ENCODE peak calls at places on chromosomes 6 and 20, in seven cellular contexts. A, N, F, R, W, X and M are unnamed samples.

GRCh38 chr6:120774275-120774674 is 560.0 kb downstream of the TBC1D32 start:
- DNase-seq in A (peak), N (no peak), F (no peak), R (no peak), W (no peak), X (no peak), M (no peak)

GRCh38 chr20:1949711-1950110 is 44.1 kb downstream of the PDYN start:
- DNase-seq in A (no peak), N (no peak), F (no peak), R (peak), W (no peak), X (no peak), M (no peak)

GRCh38 chr6:20978176-20978614 is 443.9 kb downstream of the CDKAL1 start:
- DNase-seq in A (no peak), N (no peak), F (no peak), R (no peak), W (peak), X (peak), M (no peak)

GRCh38 chr6:45951771-45952529 is 63.7 kb downstream of the CLIC5 start:
- DNase-seq in A (no peak), N (no peak), F (no peak), R (no peak), W (no peak), X (no peak), M (no peak)

GRCh38 chr20:31543966-31544598 is 29.8 kb downstream of the HM13 start:
- DNase-seq in A (no peak), N (no peak), F (peak), R (no peak), W (peak), X (peak), M (no peak)

GRCh38 chr20:51529758-51530157 is 12.8 kb downstream of the NFATC2 start:
- DNase-seq in A (no peak), N (no peak), F (no peak), R (no peak), W (no peak), X (peak), M (no peak)

GRCh38 chr6:7033202-7033601 is 74.6 kb upstream of the RREB1 start:
- DNase-seq in A (no peak), N (no peak), F (no peak), R (no peak), W (no peak), X (no peak), M (no peak)

GRCh38 chr20:50338479-50339195 is 148.0 kb downstream of the CEBPB start:
- DNase-seq in A (no peak), N (no peak), F (no peak), R (no peak), W (no peak), X (peak), M (no peak)

GRCh38 chr6:1381397-1382330 is 7.7 kb upstream of the FOXF2 start:
- DNase-seq in A (no peak), N (no peak), F (peak), R (peak), W (peak), X (no peak), M (no peak)

GRCh38 chr20:38665094-38665493 is 59.2 kb upstream of the SLC32A1 start:
- DNase-seq in A (no peak), N (no peak), F (no peak), R (no peak), W (no peak), X (no peak), M (no peak)

GRCh38 chr20:37643400-37643799 is 50.4 kb upstream of the CTNNBL1 start:
- DNase-seq in A (no peak), N (no peak), F (no peak), R (no peak), W (no peak), X (no peak), M (no peak)

GRCh38 chr6:29447670-29448069 is 8.6 kb downstream of the OR10C1 start:
- DNase-seq in A (no peak), N (no peak), F (no peak), R (no peak), W (no peak), X (no peak), M (no peak)

GRCh38 chr20:34264141-34264540 is 22.9 kb downstream of the ASIP start:
- DNase-seq in A (no peak), N (no peak), F (no peak), R (no peak), W (no peak), X (no peak), M (no peak)

GRCh38 chr6:80211295-80211694 is 104.8 kb downstream of the BCKDHB start:
- DNase-seq in A (no peak), N (no peak), F (no peak), R (no peak), W (no peak), X (peak), M (no peak)

GRCh38 chr20:35618372-35619131 is 2.9 kb downstream of the SPAG4 start:
- DNase-seq in A (no peak), N (peak), F (peak), R (peak), W (peak), X (peak), M (no peak)

GRCh38 chr6:166592818-166593217 is 6.3 kb upstream of the RAMACL start:
- DNase-seq in A (no peak), N (no peak), F (no peak), R (no peak), W (no peak), X (peak), M (no peak)

GRCh38 chr6:81166770-81167169 is 585.7 kb downstream of the TENT5A start:
- DNase-seq in A (no peak), N (no peak), F (no peak), R (peak), W (no peak), X (peak), M (no peak)

GRCh38 chr6:12528581-12529363 is 187.8 kb upstream of the PHACTR1 start:
- DNase-seq in A (no peak), N (no peak), F (no peak), R (no peak), W (peak), X (no peak), M (no peak)

GRCh38 chr6:11621119-11621518 is 83.6 kb downstream of the TMEM170B start:
- DNase-seq in A (no peak), N (no peak), F (no peak), R (no peak), W (no peak), X (no peak), M (no peak)

GRCh38 chr6:33909737-33910136 is 105.9 kb upstream of the MLN start:
- DNase-seq in A (no peak), N (no peak), F (no peak), R (no peak), W (no peak), X (no peak), M (no peak)

GRCh38 chr6:16769131-16769985 is 8.1 kb upstream of the ATXN1 start:
- DNase-seq in A (peak), N (peak), F (peak), R (no peak), W (peak), X (peak), M (peak)

GRCh38 chr6:86856937-86857563 is 80.3 kb upstream of the HTR1E start:
- DNase-seq in A (peak), N (peak), F (no peak), R (peak), W (peak), X (peak), M (peak)

GRCh38 chr6:45047573-45047972 is 280.6 kb upstream of the RUNX2 start:
- DNase-seq in A (no peak), N (no peak), F (no peak), R (no peak), W (no peak), X (no peak), M (no peak)

DNA sequence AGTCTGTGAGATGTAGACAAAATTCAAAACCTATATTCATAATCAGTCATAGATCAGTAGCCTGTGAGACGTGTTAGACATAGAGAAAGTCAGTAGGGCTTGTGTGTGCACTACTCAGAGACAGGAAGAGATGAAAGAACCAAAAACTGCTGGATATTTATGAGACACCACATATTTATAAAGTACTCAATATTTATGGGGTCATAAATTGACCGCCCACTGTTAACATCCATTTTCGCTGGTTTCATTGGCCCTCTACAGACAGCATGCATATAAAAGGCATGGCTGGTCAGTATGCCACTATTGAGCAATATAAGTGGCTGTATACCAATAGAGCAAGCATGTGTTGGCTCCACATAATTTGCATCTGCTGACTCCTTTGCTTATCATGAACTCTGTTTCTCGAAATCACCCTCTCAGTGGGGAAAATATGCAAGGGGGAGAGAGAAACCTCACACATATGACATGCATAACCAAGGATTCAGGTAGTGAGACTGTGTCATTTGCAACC is 110.3 kb upstream of the BTN3A2 start:
- DNase-seq in A (no peak), N (no peak), F (no peak), R (no peak), W (no peak), X (no peak), M (no peak)
- TF ChIP-seq POLR2A in A (no peak), N (no peak), F (no peak), R (no peak), W (no peak), X (no peak), M (no peak)

GRCh38 chr6:117265425-117266266 is at the start of gene VGLL2:
- DNase-seq in A (no peak), N (peak), F (no peak), R (no peak), W (peak), X (peak), M (no peak)
- TF ChIP-seq POLR2A in A (no peak), N (no peak), F (no peak), R (no peak), W (no peak), X (no peak), M (no peak)

GRCh38 chr20:62302341-62303048 is at the start of gene ADRM1:
- DNase-seq in A (peak), N (peak), F (peak), R (peak), W (peak), X (peak), M (peak)

GRCh38 chr20:62301111-62301668 is 1.6 kb upstream of the ADRM1 start:
- DNase-seq in A (no peak), N (no peak), F (no peak), R (no peak), W (no peak), X (no peak), M (no peak)

GRCh38 chr20:62300319-62300718 is 2.5 kb upstream of the ADRM1 start:
- DNase-seq in A (no peak), N (no peak), F (no peak), R (no peak), W (no peak), X (no peak), M (no peak)

GRCh38 chr20:62303049-62303326 is 191 bp downstream of the ADRM1 start:
- DNase-seq in A (no peak), N (no peak), F (no peak), R (no peak), W (no peak), X (no peak), M (no peak)

DNA sequence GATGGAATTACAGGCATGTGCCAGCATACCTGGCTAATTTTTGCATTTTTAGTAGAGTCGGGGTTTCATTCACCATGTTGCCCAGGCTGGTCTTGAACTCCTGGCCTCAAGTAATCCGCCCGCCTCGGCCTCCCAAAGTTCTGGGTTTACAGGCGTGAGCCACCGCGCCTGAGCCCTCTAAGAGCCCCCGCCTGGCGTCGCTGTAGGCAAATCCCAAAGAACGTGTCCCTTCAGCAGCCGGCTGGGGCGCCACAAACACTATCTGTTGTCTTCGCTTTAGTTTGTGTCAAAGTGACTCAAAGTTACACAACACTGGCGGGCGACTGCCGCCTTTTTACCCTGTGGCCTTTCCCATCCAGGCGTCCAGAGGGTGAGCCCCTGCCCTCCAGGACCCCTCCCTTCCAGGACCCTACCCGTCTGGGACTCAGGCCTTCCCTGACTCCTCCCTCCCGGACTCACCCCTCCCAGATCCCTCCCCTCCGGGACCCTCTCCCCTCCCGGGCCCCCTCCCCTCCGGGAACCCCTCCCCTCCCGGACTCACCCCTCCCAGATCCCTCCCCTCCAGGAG is 940 bp upstream of the ADRM1 start:
- DNase-seq in A (peak), N (peak), F (peak), R (peak), W (peak), X (peak), M (peak)
- TF ChIP-seq POLR2A in A (no peak), N (no peak), F (peak), R (peak), W (no peak), X (no peak), M (peak)

DNA sequence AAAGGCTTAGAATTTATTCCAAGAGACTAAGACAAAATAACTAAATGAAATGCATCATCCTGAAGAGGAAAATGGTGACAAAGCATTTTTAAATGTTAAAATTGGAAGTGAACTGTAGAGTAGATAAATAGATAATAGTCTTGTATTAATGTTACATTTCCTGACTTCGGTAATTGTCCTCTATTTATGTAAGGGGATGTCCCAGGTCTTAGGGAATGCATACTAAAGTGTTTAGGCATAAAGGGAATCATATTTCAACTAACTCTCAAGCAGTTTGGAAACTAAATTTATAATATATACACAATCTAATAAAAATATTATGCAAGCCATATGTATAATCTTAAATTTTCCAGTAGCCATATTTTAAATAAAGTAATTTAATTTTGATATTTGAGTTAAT is 159.3 kb downstream of the WDR27 start:
- DNase-seq in A (no peak), N (no peak), F (no peak), R (no peak), W (no peak), X (peak), M (no peak)
- TF ChIP-seq POLR2A in A (no peak), N (no peak), F (no peak), R (no peak), W (no peak), X (no peak), M (no peak)

DNA sequence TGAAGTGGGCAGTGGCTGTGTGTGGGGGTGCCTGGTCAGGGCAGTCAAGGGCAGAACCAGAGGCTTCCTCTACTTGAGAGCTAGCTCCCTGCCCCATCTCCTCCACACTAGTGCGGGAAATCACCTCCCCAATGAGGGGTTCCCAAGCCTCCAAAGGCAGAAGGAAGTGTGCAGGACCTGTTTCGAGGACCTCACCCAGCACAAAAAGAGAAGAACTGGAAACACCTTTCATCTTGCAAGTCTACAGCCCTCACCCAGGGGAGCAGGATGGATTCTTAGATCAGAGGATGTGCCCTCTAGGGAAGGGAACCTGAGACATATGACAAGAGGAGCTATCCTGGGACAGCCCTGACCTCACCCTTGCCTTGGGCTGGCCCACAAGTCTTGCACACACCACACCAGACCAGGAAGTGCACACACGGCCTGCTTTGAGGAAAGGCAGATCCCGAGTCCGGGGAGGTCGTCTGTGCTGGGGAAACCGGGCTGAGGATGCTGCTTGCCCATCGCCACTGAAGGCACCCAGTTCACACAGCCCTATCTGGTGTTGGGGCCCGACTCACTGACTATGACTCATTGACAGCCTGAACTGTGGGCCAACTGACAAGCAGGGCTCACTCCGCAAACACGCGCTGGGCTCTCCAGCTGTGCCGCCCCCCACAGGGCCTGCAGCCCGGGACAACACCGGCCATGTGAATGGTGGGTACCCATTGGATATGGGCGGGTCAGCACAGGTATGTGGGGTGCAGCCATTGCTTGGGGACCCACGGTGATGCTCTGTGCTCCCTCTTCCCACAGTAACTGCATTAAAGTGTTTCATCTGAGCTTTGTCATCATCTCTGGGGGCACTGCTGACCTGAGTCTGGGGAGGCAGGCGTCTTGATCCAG is 1.8 kb downstream of the SAMD10 start:
- DNase-seq in A (no peak), N (no peak), F (no peak), R (no peak), W (no peak), X (peak), M (no peak)
- TF ChIP-seq POLR2A in A (no peak), N (no peak), F (no peak), R (no peak), W (no peak), X (no peak), M (no peak)

DNA sequence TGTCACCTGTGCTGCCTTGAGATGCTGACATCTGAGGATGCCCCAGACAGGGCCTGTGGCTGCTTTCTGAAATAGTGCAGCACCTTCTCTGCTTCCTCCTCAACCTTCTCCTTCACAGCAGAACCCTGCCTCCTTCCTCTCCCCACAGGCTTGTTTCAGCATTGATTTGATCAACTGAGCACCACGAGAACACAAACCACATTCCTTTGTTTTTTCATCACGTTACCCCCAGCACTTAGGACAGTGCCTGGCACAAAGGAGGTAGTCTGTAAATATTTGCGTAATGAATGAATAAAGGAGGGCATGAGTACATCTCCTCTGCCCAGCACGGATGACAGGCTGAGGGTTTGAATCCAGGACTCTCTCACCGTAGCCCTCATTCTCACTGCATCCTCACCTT is 21.3 kb upstream of the WFDC2 start:
- DNase-seq in A (no peak), N (no peak), F (no peak), R (no peak), W (no peak), X (no peak), M (no peak)
- TF ChIP-seq POLR2A in A (no peak), N (no peak), F (no peak), R (no peak), W (no peak), X (no peak), M (no peak)

DNA sequence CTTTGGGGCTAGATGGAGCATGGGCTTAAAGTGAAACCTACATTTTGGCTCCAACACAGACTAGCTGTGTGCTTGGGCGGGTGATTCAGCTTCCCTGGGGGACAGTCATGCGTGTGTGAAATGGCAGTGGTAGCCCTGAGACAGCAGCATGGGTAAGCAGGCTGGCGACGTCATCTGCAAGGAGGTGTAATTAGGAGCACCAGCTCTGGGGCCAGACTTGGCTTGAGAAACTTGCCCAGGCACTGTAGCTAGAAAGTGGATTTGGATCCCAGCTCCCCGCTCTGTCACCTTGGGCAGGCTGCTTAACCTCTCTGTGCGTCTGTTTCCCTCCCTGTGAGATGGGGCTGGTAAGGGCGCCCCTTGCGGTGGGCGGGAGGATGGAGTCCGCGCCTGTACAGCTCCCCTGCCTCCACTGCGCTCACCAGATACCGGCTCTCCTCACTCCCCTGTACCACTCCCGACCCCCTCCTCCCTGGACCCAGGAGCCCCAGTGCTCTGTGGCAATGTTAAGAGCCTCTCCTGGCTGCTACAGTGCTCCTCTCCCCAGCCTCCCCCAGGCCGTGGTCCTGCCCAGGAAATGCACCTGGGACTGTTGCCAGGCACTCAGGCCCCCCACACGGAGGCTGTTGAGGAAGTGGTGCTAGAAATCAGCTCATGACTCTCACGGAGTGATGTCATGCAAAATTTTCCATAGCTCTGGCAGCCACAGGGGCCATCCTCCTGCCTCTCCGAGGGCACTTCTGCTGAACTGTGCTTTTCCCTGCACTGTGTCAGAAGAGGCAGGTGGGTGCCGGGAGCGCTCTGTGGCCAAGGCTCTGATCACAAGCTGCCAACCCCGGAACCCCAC is 44.6 kb downstream of the SYNJ2 start:
- DNase-seq in A (no peak), N (peak), F (peak), R (peak), W (peak), X (peak), M (no peak)
- TF ChIP-seq POLR2A in A (no peak), N (no peak), F (no peak), R (no peak), W (no peak), X (peak), M (no peak)